ENCODE peak calls at places on chromosomes 3 and 15, in six cellular contexts. One of them, this sample, is unnamed.

GRCh38 chr3:45135959-45136358 is 10.2 kb downstream of the CDCP1 start:
- DNase-seq in AG20443: no peak
- DNase-seq in GM19239: no peak
- DNase-seq in naive thymus-derived CD8-positive, alpha-beta T cell: no peak
- DNase-seq in CD4-positive, CD25-positive, alpha-beta regulatory T cell: no peak
- DNase-seq in naive thymus-derived CD4-positive, alpha-beta T cell: no peak
- DNase-seq in this sample: no peak

GRCh38 chr3:27715454-27715806 is 6.7 kb downstream of the EOMES start:
- DNase-seq in naive thymus-derived CD4-positive, alpha-beta T cell: no peak
- DNase-seq in CD4-positive, CD25-positive, alpha-beta regulatory T cell: no peak
- DNase-seq in naive thymus-derived CD8-positive, alpha-beta T cell: no peak
- DNase-seq in AG20443: no peak
- DNase-seq in GM19239: no peak
- DNase-seq in this sample: no peak

GRCh38 chr3:197960694-197961581 is 921 bp downstream of the LMLN start:
- DNase-seq in CD4-positive, CD25-positive, alpha-beta regulatory T cell: peak
- DNase-seq in AG20443: peak
- DNase-seq in naive thymus-derived CD8-positive, alpha-beta T cell: no peak
- DNase-seq in GM19239: no peak
- DNase-seq in naive thymus-derived CD4-positive, alpha-beta T cell: no peak
- DNase-seq in this sample: no peak

GRCh38 chr3:102979682-102980378 is 545.0 kb downstream of the ZPLD1 start:
- DNase-seq in GM19239: no peak
- DNase-seq in CD4-positive, CD25-positive, alpha-beta regulatory T cell: no peak
- DNase-seq in naive thymus-derived CD8-positive, alpha-beta T cell: no peak
- DNase-seq in naive thymus-derived CD4-positive, alpha-beta T cell: no peak
- DNase-seq in AG20443: peak
- DNase-seq in this sample: no peak

GRCh38 chr15:25717861-25718504 is 145.1 kb downstream of the ATP10A start:
- DNase-seq in CD4-positive, CD25-positive, alpha-beta regulatory T cell: no peak
- DNase-seq in GM19239: no peak
- DNase-seq in AG20443: peak
- DNase-seq in naive thymus-derived CD8-positive, alpha-beta T cell: no peak
- DNase-seq in naive thymus-derived CD4-positive, alpha-beta T cell: no peak
- DNase-seq in this sample: no peak

GRCh38 chr3:113912551-113913246 is 35.1 kb upstream of the ZDHHC23 start:
- DNase-seq in CD4-positive, CD25-positive, alpha-beta regulatory T cell: peak
- DNase-seq in naive thymus-derived CD8-positive, alpha-beta T cell: peak
- DNase-seq in GM19239: peak
- DNase-seq in naive thymus-derived CD4-positive, alpha-beta T cell: no peak
- DNase-seq in AG20443: peak
- DNase-seq in this sample: peak

GRCh38 chr3:156818890-156819289 is 7.3 kb upstream of the LEKR1 start:
- DNase-seq in AG20443: peak
- DNase-seq in naive thymus-derived CD8-positive, alpha-beta T cell: no peak
- DNase-seq in CD4-positive, CD25-positive, alpha-beta regulatory T cell: no peak
- DNase-seq in naive thymus-derived CD4-positive, alpha-beta T cell: no peak
- DNase-seq in GM19239: no peak
- DNase-seq in this sample: no peak

GRCh38 chr3:150627557-150627956 is 24.4 kb downstream of the SELENOT start:
- DNase-seq in GM19239: no peak
- DNase-seq in naive thymus-derived CD8-positive, alpha-beta T cell: no peak
- DNase-seq in AG20443: no peak
- DNase-seq in naive thymus-derived CD4-positive, alpha-beta T cell: no peak
- DNase-seq in CD4-positive, CD25-positive, alpha-beta regulatory T cell: no peak
- DNase-seq in this sample: no peak

GRCh38 chr3:44128057-44128775 is 113.5 kb upstream of the TOPAZ1 start:
- DNase-seq in GM19239: no peak
- DNase-seq in CD4-positive, CD25-positive, alpha-beta regulatory T cell: no peak
- DNase-seq in naive thymus-derived CD8-positive, alpha-beta T cell: no peak
- DNase-seq in naive thymus-derived CD4-positive, alpha-beta T cell: no peak
- DNase-seq in AG20443: no peak
- DNase-seq in this sample: no peak

GRCh38 chr3:134928392-134928791 is 133.3 kb downstream of the EPHB1 start:
- DNase-seq in naive thymus-derived CD8-positive, alpha-beta T cell: no peak
- DNase-seq in CD4-positive, CD25-positive, alpha-beta regulatory T cell: no peak
- DNase-seq in GM19239: no peak
- DNase-seq in naive thymus-derived CD4-positive, alpha-beta T cell: no peak
- DNase-seq in AG20443: no peak
- DNase-seq in this sample: no peak

GRCh38 chr3:143167956-143168355 is 48.4 kb downstream of the CHST2 start:
- DNase-seq in AG20443: no peak
- DNase-seq in GM19239: no peak
- DNase-seq in naive thymus-derived CD8-positive, alpha-beta T cell: no peak
- DNase-seq in naive thymus-derived CD4-positive, alpha-beta T cell: no peak
- DNase-seq in CD4-positive, CD25-positive, alpha-beta regulatory T cell: no peak
- DNase-seq in this sample: no peak

GRCh38 chr3:43870110-43870509 is 179.4 kb downstream of the ABHD5 start:
- DNase-seq in CD4-positive, CD25-positive, alpha-beta regulatory T cell: no peak
- DNase-seq in naive thymus-derived CD4-positive, alpha-beta T cell: no peak
- DNase-seq in AG20443: peak
- DNase-seq in naive thymus-derived CD8-positive, alpha-beta T cell: no peak
- DNase-seq in GM19239: no peak
- DNase-seq in this sample: no peak

GRCh38 chr15:42986693-42987342 is 66.2 kb upstream of the TTBK2 start:
- DNase-seq in naive thymus-derived CD8-positive, alpha-beta T cell: no peak
- DNase-seq in naive thymus-derived CD4-positive, alpha-beta T cell: no peak
- DNase-seq in GM19239: no peak
- DNase-seq in CD4-positive, CD25-positive, alpha-beta regulatory T cell: no peak
- DNase-seq in AG20443: no peak
- DNase-seq in this sample: no peak